ENCODE peak calls at places on chromosomes 6 and 20, in six cellular contexts. One of them, this sample, is unnamed. For H3K4me1, the result is how much of the 10 kb centered on the place peaks cover.

GRCh38 chr20:62362991-62363919 is 3.9 kb downstream of the LAMA5 start:
- DNase-seq in H1: peak
- DNase-seq in HepG2: no peak
- DNase-seq in HCT116: no peak
- DNase-seq in K562: no peak
- DNase-seq in GM12878: no peak
- DNase-seq in this sample: no peak

GRCh38 chr6:113632220-113632864 is 224.8 kb upstream of the MARCKS start:
- DNase-seq in HepG2: peak
- DNase-seq in H1: no peak
- DNase-seq in K562: no peak
- DNase-seq in GM12878: peak
- DNase-seq in HCT116: peak
- DNase-seq in this sample: no peak

GRCh38 chr6:3918474-3918873 is 69.3 kb downstream of the FAM50B start:
- DNase-seq in H1: no peak
- DNase-seq in GM12878: no peak
- DNase-seq in HepG2: no peak
- DNase-seq in K562: no peak
- DNase-seq in HCT116: no peak
- DNase-seq in this sample: no peak

GRCh38 chr20:38880952-38881735 is 45.1 kb upstream of the FAM83D start:
- DNase-seq in HepG2: no peak
- DNase-seq in GM12878: no peak
- DNase-seq in H1: no peak
- DNase-seq in HCT116: no peak
- DNase-seq in K562: no peak
- DNase-seq in this sample: no peak

GRCh38 chr20:35776513-35777101 is 4.8 kb downstream of the PHF20 start:
- DNase-seq in H1: no peak
- DNase-seq in GM12878: no peak
- DNase-seq in HepG2: no peak
- DNase-seq in HCT116: no peak
- DNase-seq in K562: peak
- DNase-seq in this sample: no peak

GRCh38 chr6:38713812-38714211 is 1.3 kb upstream of the DNAH8 start:
- DNase-seq in GM12878: no peak
- DNase-seq in HCT116: no peak
- DNase-seq in K562: no peak
- DNase-seq in H1: no peak
- DNase-seq in HepG2: no peak
- DNase-seq in this sample: no peak

GRCh38 chr6:139515511-139515910 is 141.1 kb upstream of the CITED2 start:
- DNase-seq in H1: no peak
- DNase-seq in HepG2: peak
- DNase-seq in HCT116: no peak
- DNase-seq in GM12878: no peak
- DNase-seq in K562: no peak
- DNase-seq in this sample: no peak

GRCh38 chr6:127458190-127458589 is 999 bp downstream of the KIAA0408 start:
- DNase-seq in HepG2: no peak
- DNase-seq in GM12878: no peak
- DNase-seq in H1: no peak
- DNase-seq in K562: no peak
- DNase-seq in HCT116: no peak
- DNase-seq in this sample: no peak

GRCh38 chr20:61516398-61517208 is 264.5 kb downstream of the CDH4 start:
- DNase-seq in K562: no peak
- DNase-seq in HepG2: no peak
- DNase-seq in HCT116: no peak
- DNase-seq in H1: no peak
- DNase-seq in GM12878: no peak
- DNase-seq in this sample: no peak

GRCh38 chr20:44104807-44105517 is 82.0 kb downstream of the JPH2 start:
- DNase-seq in HCT116: no peak
- DNase-seq in GM12878: no peak
- DNase-seq in K562: no peak
- DNase-seq in H1: no peak
- DNase-seq in HepG2: no peak
- DNase-seq in this sample: no peak

GRCh38 chr6:42637681-42638080 is 73.9 kb downstream of the UBR2 start:
- DNase-seq in K562: no peak
- DNase-seq in GM12878: no peak
- DNase-seq in HepG2: no peak
- DNase-seq in H1: no peak
- DNase-seq in HCT116: no peak
- DNase-seq in this sample: no peak

GRCh38 chr6:117346142-117346930 is 79.4 kb downstream of the ROS1 start:
- DNase-seq in GM12878: no peak
- DNase-seq in H1: no peak
- DNase-seq in HCT116: no peak
- DNase-seq in HepG2: peak
- DNase-seq in K562: peak
- DNase-seq in this sample: no peak

GRCh38 chr6:81895511-81896185 is 143.2 kb upstream of the TENT5A start:
- DNase-seq in H1: no peak
- DNase-seq in HepG2: peak
- DNase-seq in HCT116: no peak
- DNase-seq in GM12878: no peak
- DNase-seq in K562: no peak
- DNase-seq in this sample: no peak

GRCh38 chr6:33197431-33198048 is 2.9 kb downstream of the RXRB start:
- DNase-seq in HCT116: peak
- DNase-seq in H1: peak
- DNase-seq in HepG2: peak
- DNase-seq in GM12878: no peak
- DNase-seq in K562: peak
- DNase-seq in this sample: no peak

GRCh38 chr6:95249176-95249575 is 328.2 kb upstream of the MANEA start:
- DNase-seq in HCT116: no peak
- DNase-seq in HepG2: no peak
- DNase-seq in H1: no peak
- DNase-seq in GM12878: no peak
- DNase-seq in K562: no peak
- DNase-seq in this sample: no peak

GRCh38 chr6:111925296-111925695 is 52.0 kb upstream of the FYN start:
- DNase-seq in H1: no peak
- DNase-seq in K562: no peak
- DNase-seq in GM12878: no peak
- DNase-seq in HepG2: no peak
- DNase-seq in HCT116: no peak
- DNase-seq in this sample: no peak

GRCh38 chr20:4684837-4685413 is 36.8 kb upstream of the PRND start:
- DNase-seq in H1: no peak
- DNase-seq in GM12878: no peak
- DNase-seq in HCT116: peak
- DNase-seq in HepG2: peak
- DNase-seq in K562: peak
- DNase-seq in this sample: no peak

GRCh38 chr6:110537208-110538123 is 61.1 kb upstream of the SLC22A16 start:
- DNase-seq in HepG2: peak
- DNase-seq in HCT116: peak
- DNase-seq in K562: peak
- DNase-seq in H1: no peak
- DNase-seq in GM12878: no peak
- DNase-seq in this sample: peak

GRCh38 chr6:154266560-154267134 is 90.0 kb downstream of the IPCEF1 start:
- DNase-seq in HepG2: no peak
- DNase-seq in K562: no peak
- DNase-seq in H1: no peak
- DNase-seq in GM12878: no peak
- DNase-seq in HCT116: no peak
- DNase-seq in this sample: no peak

GRCh38 chr6:37617073-37617472 is 80.6 kb downstream of the MDGA1 start:
- DNase-seq in HepG2: no peak
- DNase-seq in HCT116: no peak
- DNase-seq in K562: no peak
- DNase-seq in H1: no peak
- DNase-seq in GM12878: no peak
- DNase-seq in this sample: no peak

GRCh38 chr20:48822879-48823385 is 4.9 kb downstream of the PREX1 start:
- DNase-seq in HepG2: no peak
- DNase-seq in H1: no peak
- DNase-seq in K562: no peak
- DNase-seq in GM12878: peak
- DNase-seq in HCT116: no peak
- DNase-seq in this sample: no peak
- H3K4me1 ChIP-seq in HepG2: under half
- H3K4me1 ChIP-seq in H1: under half
- H3K4me1 ChIP-seq in K562: under half
- H3K4me1 ChIP-seq in GM12878: half or more
- H3K4me1 ChIP-seq in HCT116: under half
- H3K4me1 ChIP-seq in this sample: under half

GRCh38 chr6:30987304-30987703 is 3.8 kb downstream of the MUC21 start:
- DNase-seq in GM12878: no peak
- DNase-seq in HCT116: no peak
- DNase-seq in H1: no peak
- DNase-seq in HepG2: no peak
- DNase-seq in K562: no peak
- DNase-seq in this sample: no peak

GRCh38 chr6:30988209-30988825 is 4.8 kb downstream of the MUC21 start:
- DNase-seq in K562: peak
- DNase-seq in HepG2: no peak
- DNase-seq in H1: no peak
- DNase-seq in GM12878: no peak
- DNase-seq in HCT116: no peak
- DNase-seq in this sample: no peak

GRCh38 chr6:30985490-30985889 is 2.0 kb downstream of the MUC21 start:
- DNase-seq in K562: no peak
- DNase-seq in GM12878: no peak
- DNase-seq in H1: no peak
- DNase-seq in HCT116: no peak
- DNase-seq in HepG2: no peak
- DNase-seq in this sample: no peak

DNA sequence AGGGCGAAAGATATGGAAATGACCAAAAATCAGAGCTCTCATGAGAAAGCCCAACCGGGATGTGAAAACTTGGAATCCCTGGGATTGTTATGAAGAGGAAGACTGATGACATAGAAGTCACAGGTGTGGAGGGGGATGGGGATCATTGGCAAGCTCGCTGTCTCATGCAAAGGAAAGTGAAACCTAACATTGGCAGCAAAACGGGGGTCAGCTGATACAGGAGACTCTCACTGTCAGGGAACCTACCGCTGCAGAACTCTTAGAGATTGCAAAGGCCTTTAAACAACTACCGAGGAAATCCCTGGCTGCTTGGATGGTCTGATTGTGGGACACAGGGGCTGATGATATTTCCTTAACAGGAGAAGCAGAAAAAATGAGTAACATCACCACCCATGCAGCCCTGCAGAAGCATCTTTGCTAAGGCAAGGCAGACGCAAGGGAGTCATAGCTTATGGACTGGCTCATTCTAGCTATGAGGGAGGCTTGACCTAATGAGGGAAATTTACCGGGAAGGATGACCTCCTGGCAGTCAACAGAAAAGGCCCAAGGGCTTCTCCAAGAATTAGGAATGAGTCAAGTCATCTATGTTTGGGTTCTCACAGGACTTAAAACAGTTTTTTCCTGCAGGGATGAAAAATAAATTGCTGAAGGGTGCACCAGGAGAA is 7.0 kb downstream of the MUC21 start:
- DNase-seq in GM12878: no peak
- DNase-seq in K562: no peak
- DNase-seq in HCT116: no peak
- DNase-seq in H1: no peak
- DNase-seq in HepG2: no peak
- DNase-seq in this sample: no peak
- TF ChIP-seq ZNF274 in GM12878: no peak
- TF ChIP-seq ZNF274 in K562: no peak
- TF ChIP-seq ZNF274 in HCT116: no peak
- TF ChIP-seq ZNF274 in H1: no peak
- TF ChIP-seq ZNF274 in HepG2: no peak
- TF ChIP-seq ZNF274 in this sample: no peak

DNA sequence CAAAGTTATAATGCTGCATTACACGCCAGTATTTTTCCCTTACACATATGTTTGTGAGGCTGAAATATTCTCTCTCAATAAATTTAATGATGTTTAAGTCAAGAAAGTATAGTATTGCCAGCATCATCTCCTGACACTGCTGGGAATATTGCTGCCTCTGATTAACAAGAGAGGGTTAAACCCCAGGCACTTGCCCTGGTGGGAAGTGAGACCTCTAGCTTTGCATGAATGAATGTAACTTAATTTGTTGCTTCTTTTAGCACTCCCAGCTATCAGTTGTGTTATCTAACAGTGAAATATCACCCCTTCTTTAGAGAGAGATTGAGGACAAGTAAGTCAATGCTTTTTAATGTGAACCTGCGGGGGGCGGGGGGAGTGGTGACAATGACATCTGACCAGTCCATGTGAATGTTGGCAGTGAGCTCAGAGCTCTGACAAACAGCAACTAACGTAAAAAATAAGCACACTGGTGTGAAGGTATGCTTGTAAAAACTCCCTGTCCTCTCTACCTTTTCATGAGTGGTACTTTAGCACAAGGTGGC is 9.8 kb downstream of the FOXA2 start:
- DNase-seq in GM12878: no peak
- DNase-seq in H1: no peak
- DNase-seq in HepG2: no peak
- DNase-seq in HCT116: no peak
- DNase-seq in K562: no peak
- DNase-seq in this sample: no peak
- H3K4me1 ChIP-seq in GM12878: under half
- H3K4me1 ChIP-seq in H1: under half
- H3K4me1 ChIP-seq in HepG2: half or more
- H3K4me1 ChIP-seq in HCT116: under half
- H3K4me1 ChIP-seq in K562: under half
- H3K4me1 ChIP-seq in this sample: under half

GRCh38 chr6:71879016-71879415 is 7.3 kb upstream of the RIMS1 start:
- DNase-seq in H1: no peak
- DNase-seq in GM12878: no peak
- DNase-seq in K562: no peak
- DNase-seq in HCT116: no peak
- DNase-seq in HepG2: no peak
- DNase-seq in this sample: no peak
- TF ChIP-seq ZNF274 in H1: no peak
- TF ChIP-seq ZNF274 in GM12878: no peak
- TF ChIP-seq ZNF274 in K562: no peak
- TF ChIP-seq ZNF274 in HCT116: no peak
- TF ChIP-seq ZNF274 in HepG2: no peak
- TF ChIP-seq ZNF274 in this sample: no peak

DNA sequence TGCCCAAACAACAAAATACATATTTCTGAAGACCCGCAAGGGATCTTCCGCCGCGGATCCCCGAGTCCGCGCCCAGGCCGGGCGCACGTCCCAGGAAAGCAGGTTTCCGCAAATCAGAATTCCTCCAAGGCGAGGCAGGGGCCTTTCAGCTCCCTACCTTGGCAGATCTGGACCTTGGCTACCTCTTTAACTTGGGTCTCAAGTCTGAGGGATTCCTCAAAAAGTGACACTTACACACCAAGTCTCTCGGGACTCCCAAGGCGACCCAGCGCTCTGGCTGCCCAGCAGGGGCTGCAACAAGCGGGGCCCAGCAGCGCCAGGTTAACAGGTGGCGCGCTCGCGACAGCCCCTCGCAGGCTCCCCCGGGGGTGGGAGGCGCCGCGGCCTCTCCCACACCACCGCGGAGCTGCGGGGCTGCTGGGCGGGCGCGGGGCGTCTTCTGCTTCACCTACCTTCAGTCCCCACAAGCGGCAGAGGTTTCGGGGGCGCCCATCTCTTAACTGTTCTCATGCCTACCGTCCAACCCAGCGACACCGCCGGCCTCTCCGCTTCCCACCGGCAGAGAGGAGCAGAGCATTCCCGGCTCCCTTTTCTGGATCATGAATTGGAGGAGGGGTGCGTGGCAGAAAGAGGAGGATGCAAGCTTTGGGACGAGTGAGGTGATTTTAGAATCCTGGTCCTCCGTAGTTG is 414 bp downstream of the SIM1 start:
- DNase-seq in K562: no peak
- DNase-seq in HCT116: no peak
- DNase-seq in H1: peak
- DNase-seq in HepG2: no peak
- DNase-seq in GM12878: no peak
- DNase-seq in this sample: no peak
- H3K4me1 ChIP-seq in K562: under half
- H3K4me1 ChIP-seq in HCT116: under half
- H3K4me1 ChIP-seq in H1: under half
- H3K4me1 ChIP-seq in HepG2: under half
- H3K4me1 ChIP-seq in GM12878: under half
- H3K4me1 ChIP-seq in this sample: under half

This sample was measured in NT2/D1.